ENCODE peak calls at places on chromosomes 7 and 10, in four cellular contexts. N is fibroblast of lung, P is heart right ventricle, X is cardiac muscle cell. I is an unnamed sample. For H3K4me1 and H3K36me3, the result is how much of the 10 kb centered on the place peaks cover.

GRCh38 chr7:99408347-99409191 is at the start of the genes BUD31 and PDAP1:
- DNase-seq in N (peak), X (peak), P (peak), I (peak)

GRCh38 chr7:37102518-37103137 is 346.0 kb downstream of the ELMO1 start:
- DNase-seq in P (no peak), N (no peak), X (no peak), I (no peak)

GRCh38 chr7:66304536-66304935 is 99.4 kb downstream of the TPST1 start:
- DNase-seq in N (peak), P (no peak), X (peak), I (no peak)

GRCh38 chr10:121679916-121680315 is 81.7 kb upstream of the FGFR2 start:
- DNase-seq in P (no peak), N (no peak), X (no peak), I (no peak)

GRCh38 chr7:42774436-42774835 is 137.4 kb downstream of the C7orf25 start:
- DNase-seq in X (no peak), P (no peak), N (no peak), I (no peak)

GRCh38 chr10:112361951-112362770 is 11.8 kb upstream of the ACSL5 start:
- DNase-seq in N (peak), X (peak), P (peak), I (peak)

GRCh38 chr10:95755511-95756004 is 405 bp upstream of the ENTPD1 start:
- DNase-seq in N (no peak), P (peak), X (peak), I (peak)

GRCh38 chr10:22345301-22346086 is at the start of gene SPAG6:
- DNase-seq in N (no peak), X (peak), P (no peak), I (no peak)

GRCh38 chr7:28986723-28987122 is 28.6 kb upstream of the TRIL start:
- DNase-seq in X (peak), N (peak), P (no peak), I (no peak)

GRCh38 chr7:22663319-22663718 is 63.7 kb upstream of the IL6 start:
- DNase-seq in X (peak), P (no peak), N (peak), I (no peak)

GRCh38 chr10:102917962-102918816 is at the start of gene CNNM2:
- DNase-seq in X (peak), N (peak), P (peak), I (peak)

GRCh38 chr10:102917314-102917961 is 656 bp upstream of the CNNM2 start:
- DNase-seq in P (peak), N (peak), X (peak), I (peak)

GRCh38 chr10:102919237-102919959 is 1.3 kb downstream of the CNNM2 start:
- DNase-seq in N (no peak), X (peak), P (peak), I (no peak)

GRCh38 chr10:102919992-102920736 is 2.1 kb downstream of the CNNM2 start:
- DNase-seq in P (no peak), N (no peak), X (no peak), I (no peak)

DNA sequence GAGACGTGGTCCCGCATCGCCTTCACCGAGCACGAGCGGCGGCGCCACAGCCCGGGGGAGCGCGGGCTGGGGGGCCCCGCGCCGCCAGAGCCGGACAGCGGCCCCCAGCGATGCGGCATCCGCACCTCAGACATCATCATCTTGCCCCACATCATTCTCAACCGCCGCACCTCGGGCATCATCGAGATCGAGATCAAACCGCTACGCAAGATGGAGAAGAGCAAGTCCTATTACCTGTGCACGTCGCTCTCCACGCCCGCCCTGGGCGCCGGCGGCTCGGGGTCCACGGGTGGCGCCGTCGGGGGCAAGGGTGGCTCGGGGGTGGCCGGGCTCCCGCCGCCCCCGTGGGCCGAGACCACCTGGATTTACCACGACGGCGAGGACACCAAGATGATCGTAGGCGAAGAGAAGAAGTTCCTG is 733 bp downstream of the CNNM2 start:
- DNase-seq in P (no peak), N (no peak), X (no peak), I (no peak)
- H3K4me1 ChIP-seq in P (under half), N (under half), X (under half), I (under half)

GRCh38 chr7:106870983-106871410 is 5.9 kb downstream of the PIK3CG start:
- DNase-seq in X (peak), N (peak), P (no peak), I (no peak)
- H3K36me3 ChIP-seq in X (under half), N (under half), P (under half), I (under half)

DNA sequence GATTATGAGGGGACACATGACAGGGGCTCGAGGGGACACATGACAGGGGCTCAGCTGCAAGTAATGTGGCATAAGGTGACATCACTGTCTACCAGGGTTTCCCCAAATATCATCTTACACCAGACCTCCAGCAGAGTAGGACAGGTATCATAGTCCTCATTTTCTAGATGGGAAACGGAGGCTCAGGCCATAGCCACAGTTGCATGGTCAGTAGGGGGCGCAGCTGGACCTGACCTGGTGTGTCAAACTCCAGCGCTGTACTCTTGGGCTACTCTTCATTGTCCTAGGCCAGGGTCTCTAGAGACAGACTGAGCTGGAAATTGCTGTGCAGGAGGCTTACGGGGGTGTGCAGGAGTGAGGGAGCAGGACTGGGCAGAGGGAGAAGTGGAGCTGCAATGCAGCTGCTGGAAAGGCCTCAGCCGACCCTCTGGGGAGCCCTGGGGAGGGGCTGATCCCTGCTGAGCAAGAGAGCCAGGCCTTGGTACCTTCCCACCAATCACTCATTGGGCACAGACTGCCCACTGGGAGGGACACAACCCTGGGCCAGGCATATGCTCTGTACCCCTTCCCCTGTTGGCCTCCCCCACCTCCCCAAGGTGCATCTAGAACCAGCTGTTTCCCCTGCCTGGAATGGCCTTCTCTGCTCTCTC is 89.9 kb downstream of the CDH23 start:
- DNase-seq in P (no peak), X (peak), N (peak), I (peak)
- TF ChIP-seq CTCF in P (peak), X (peak), N (peak), I (peak)

DNA sequence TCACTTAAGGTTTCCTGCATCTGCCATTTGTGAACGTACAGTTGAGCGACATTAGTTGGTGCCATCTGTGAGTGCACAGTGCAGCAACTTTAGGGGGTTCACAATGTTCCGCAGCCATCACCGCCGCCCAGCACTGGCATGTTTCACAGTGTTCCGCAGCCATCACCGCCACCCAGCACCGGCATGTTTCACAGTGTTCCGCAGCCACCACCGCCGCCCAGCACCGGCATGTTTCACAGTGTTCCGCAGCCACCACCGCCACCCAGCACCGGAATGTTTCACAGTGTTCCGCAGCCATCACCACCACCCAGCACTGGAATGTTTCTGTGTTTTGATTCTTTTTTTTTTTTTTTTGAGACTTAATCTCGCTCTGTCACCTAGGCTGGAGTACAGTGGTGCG is 83.1 kb downstream of the MGMT start:
- DNase-seq in N (no peak), P (no peak), X (no peak), I (no peak)
- H3K4me1 ChIP-seq in N (under half), P (under half), X (under half), I (under half)

GRCh38 chr10:15120523-15120922 is 23.4 kb downstream of the RPP38 start:
- DNase-seq in N (peak), P (no peak), X (peak), I (no peak)

GRCh38 chr10:15118615-15119014 is 21.5 kb downstream of the RPP38 start:
- DNase-seq in P (no peak), X (no peak), N (no peak), I (no peak)

GRCh38 chr10:15113766-15114165 is 16.6 kb downstream of the RPP38 start:
- DNase-seq in N (no peak), X (no peak), P (no peak), I (no peak)

GRCh38 chr10:15112657-15113056 is 15.5 kb downstream of the RPP38 start:
- DNase-seq in P (no peak), X (no peak), N (no peak), I (no peak)

GRCh38 chr10:15116225-15116624 is 19.1 kb downstream of the RPP38 start:
- DNase-seq in P (no peak), N (no peak), X (no peak), I (no peak)
- H3K36me3 ChIP-seq in P (under half), N (under half), X (under half), I (under half)

DNA sequence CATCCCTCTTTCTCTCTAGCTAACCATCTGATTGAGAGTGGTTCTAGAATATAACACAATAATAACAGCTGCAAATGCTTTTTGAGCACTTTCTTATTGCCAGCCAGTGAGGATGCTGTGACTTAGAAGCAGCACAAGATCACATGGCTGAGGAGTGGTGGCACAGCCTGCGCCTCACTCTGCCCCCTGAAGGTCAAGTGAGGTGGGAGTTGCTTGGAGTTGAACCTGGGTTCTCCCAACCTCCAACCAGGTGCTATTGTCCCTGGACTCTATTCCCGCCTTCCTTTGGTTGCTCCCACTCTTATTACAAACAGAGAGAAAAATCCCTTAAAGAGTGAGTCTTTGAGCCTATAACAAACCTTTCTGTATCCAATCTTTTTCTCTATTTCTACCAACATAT is 280.3 kb upstream of the PODXL start:
- DNase-seq in N (no peak), P (no peak), X (no peak), I (no peak)
- TF ChIP-seq CTCF in N (no peak), P (no peak), X (no peak), I (peak)

DNA sequence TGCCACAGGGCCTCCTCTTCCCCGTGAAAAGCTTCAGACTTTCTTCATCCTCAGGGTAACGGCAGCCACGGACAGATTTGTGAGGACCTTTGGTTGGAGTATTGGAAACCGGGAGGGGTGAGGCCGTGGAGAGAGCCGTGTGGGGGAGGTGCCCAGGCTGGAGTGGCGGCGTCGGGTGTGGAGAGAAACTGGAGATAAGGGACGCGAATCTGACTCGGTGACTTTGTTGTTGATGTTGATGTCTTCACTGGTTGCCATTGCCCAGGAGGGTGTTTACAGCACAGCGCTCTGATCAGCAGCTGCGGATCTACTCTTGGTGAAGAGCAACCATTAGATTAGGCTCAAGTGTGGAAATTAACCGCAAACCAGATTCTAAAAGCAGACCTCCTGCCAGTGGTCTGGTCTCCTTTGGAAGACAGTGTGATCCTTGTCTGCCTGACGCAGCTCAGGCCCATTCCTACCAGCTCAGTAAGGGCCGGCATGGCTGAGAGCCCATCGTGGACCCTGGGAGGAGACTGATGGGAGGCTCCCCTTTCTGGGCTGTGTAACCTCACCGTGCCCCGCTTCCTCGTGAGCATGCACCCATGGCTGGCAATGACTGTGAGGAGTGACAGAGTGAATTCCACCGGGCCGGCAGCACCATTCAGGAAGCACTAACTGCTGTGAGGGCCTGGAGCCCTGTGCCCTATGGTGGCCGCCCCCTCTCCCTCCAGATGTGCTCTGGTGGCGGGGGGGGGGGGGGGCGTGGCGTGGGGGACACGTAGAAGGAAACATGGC is 90.3 kb downstream of the INPP5A start:
- DNase-seq in P (peak), X (peak), N (peak), I (peak)
- H3K4me1 ChIP-seq in P (under half), X (half or more), N (under half), I (under half)

GRCh38 chr7:139241258-139241657 is 10.2 kb downstream of the UBN2 start:
- DNase-seq in P (no peak), N (no peak), X (no peak), I (no peak)
- H3K36me3 ChIP-seq in P (under half), N (under half), X (under half), I (under half)

GRCh38 chr7:1933066-1933835 is 263.2 kb downstream of the ELFN1 start:
- DNase-seq in P (no peak), N (no peak), X (no peak), I (no peak)

GRCh38 chr7:1934756-1935155 is 264.7 kb downstream of the ELFN1 start:
- DNase-seq in N (no peak), P (no peak), X (no peak), I (no peak)

GRCh38 chr7:1936006-1936310 is 265.9 kb downstream of the ELFN1 start:
- DNase-seq in P (no peak), N (no peak), X (no peak), I (no peak)

GRCh38 chr7:1935176-1936005 is 265.3 kb downstream of the ELFN1 start:
- DNase-seq in X (no peak), N (no peak), P (no peak), I (no peak)

GRCh38 chr7:1934017-1934416 is 263.9 kb downstream of the ELFN1 start:
- DNase-seq in X (no peak), N (no peak), P (no peak), I (no peak)
- TF ChIP-seq CTCF in X (no peak), N (no peak), P (no peak), I (no peak)

I was measured in Caco-2.